ENCODE peak calls at places on chromosomes 7 and 10, in eight cellular contexts. One of them, this sample, is unnamed.

GRCh38 chr10:103663802-103664201 is 170.3 kb downstream of the NEURL1 start:
- DNase-seq in pancreas: peak; percentile 50
- DNase-seq in A549: no peak
- DNase-seq in AG10803: peak; percentile 29
- DNase-seq in HL-60: no peak
- DNase-seq in IMR-90: no peak
- DNase-seq in uterus: no peak
- DNase-seq in heart left ventricle: peak; percentile 82
- DNase-seq in this sample: no peak

GRCh38 chr7:43018446-43018845 is 86.3 kb downstream of the MRPL32 start:
- DNase-seq in pancreas: no peak
- DNase-seq in A549: no peak
- DNase-seq in AG10803: no peak
- DNase-seq in HL-60: no peak
- DNase-seq in IMR-90: no peak
- DNase-seq in uterus: no peak
- DNase-seq in heart left ventricle: no peak
- DNase-seq in this sample: peak; percentile 55

GRCh38 chr10:11144626-11145497 is 127.2 kb downstream of the CELF2 start:
- DNase-seq in pancreas: no peak
- DNase-seq in A549: no peak
- DNase-seq in AG10803: no peak
- DNase-seq in HL-60: no peak
- DNase-seq in IMR-90: no peak
- DNase-seq in uterus: no peak
- DNase-seq in heart left ventricle: no peak
- DNase-seq in this sample: no peak

GRCh38 chr10:28991326-28991725 is 297.5 kb upstream of the LYZL1 start:
- DNase-seq in pancreas: no peak
- DNase-seq in A549: peak; percentile 46
- DNase-seq in AG10803: peak; percentile 73
- DNase-seq in HL-60: no peak
- DNase-seq in IMR-90: peak; percentile 78
- DNase-seq in uterus: no peak
- DNase-seq in heart left ventricle: peak; percentile 39
- DNase-seq in this sample: peak; percentile 35

GRCh38 chr10:102233997-102234396 is 7.3 kb downstream of the PITX3 start:
- DNase-seq in pancreas: no peak
- DNase-seq in A549: no peak
- DNase-seq in AG10803: no peak
- DNase-seq in HL-60: no peak
- DNase-seq in IMR-90: no peak
- DNase-seq in uterus: no peak
- DNase-seq in heart left ventricle: no peak
- DNase-seq in this sample: no peak

GRCh38 chr7:131947661-131948060 is 391.2 kb upstream of the PODXL start:
- DNase-seq in pancreas: no peak
- DNase-seq in A549: no peak
- DNase-seq in AG10803: no peak
- DNase-seq in HL-60: no peak
- DNase-seq in IMR-90: no peak
- DNase-seq in uterus: no peak
- DNase-seq in heart left ventricle: no peak
- DNase-seq in this sample: no peak

GRCh38 chr10:131193923-131194322 is 117.6 kb downstream of the TCERG1L start:
- DNase-seq in pancreas: no peak
- DNase-seq in A549: no peak
- DNase-seq in AG10803: no peak
- DNase-seq in HL-60: no peak
- DNase-seq in IMR-90: no peak
- DNase-seq in uterus: no peak
- DNase-seq in heart left ventricle: no peak
- DNase-seq in this sample: no peak

GRCh38 chr7:92589056-92589455 is 1.1 kb downstream of the FAM133B start:
- DNase-seq in pancreas: no peak
- DNase-seq in A549: no peak
- DNase-seq in AG10803: no peak
- DNase-seq in HL-60: no peak
- DNase-seq in IMR-90: no peak
- DNase-seq in uterus: no peak
- DNase-seq in heart left ventricle: no peak
- DNase-seq in this sample: no peak

GRCh38 chr7:69596723-69597277 is 1.5 kb upstream of the AUTS2 start:
- DNase-seq in pancreas: no peak
- DNase-seq in A549: no peak
- DNase-seq in AG10803: peak; percentile 8
- DNase-seq in HL-60: peak; percentile 2
- DNase-seq in IMR-90: no peak
- DNase-seq in uterus: peak; percentile 28
- DNase-seq in heart left ventricle: no peak
- DNase-seq in this sample: no peak

GRCh38 chr10:73774637-73775036 is 7.2 kb upstream of the CHCHD1 start:
- DNase-seq in pancreas: no peak
- DNase-seq in A549: no peak
- DNase-seq in AG10803: peak; percentile 32
- DNase-seq in HL-60: peak; percentile 31
- DNase-seq in IMR-90: peak; percentile 24
- DNase-seq in uterus: no peak
- DNase-seq in heart left ventricle: no peak
- DNase-seq in this sample: peak; percentile 56

GRCh38 chr10:25532213-25532612 is 357.4 kb downstream of the GPR158 start:
- DNase-seq in pancreas: no peak
- DNase-seq in A549: no peak
- DNase-seq in AG10803: no peak
- DNase-seq in HL-60: no peak
- DNase-seq in IMR-90: no peak
- DNase-seq in uterus: no peak
- DNase-seq in heart left ventricle: no peak
- DNase-seq in this sample: no peak

GRCh38 chr7:11830004-11830403 is 2.0 kb downstream of the THSD7A start:
- DNase-seq in pancreas: no peak
- DNase-seq in A549: no peak
- DNase-seq in AG10803: no peak
- DNase-seq in HL-60: no peak
- DNase-seq in IMR-90: no peak
- DNase-seq in uterus: no peak
- DNase-seq in heart left ventricle: no peak
- DNase-seq in this sample: no peak

GRCh38 chr10:4431114-4431862 is 394.7 kb upstream of the AKR1E2 start:
- DNase-seq in pancreas: no peak
- DNase-seq in A549: peak; percentile 11
- DNase-seq in AG10803: peak; percentile 58
- DNase-seq in HL-60: no peak
- DNase-seq in IMR-90: peak; percentile 88
- DNase-seq in uterus: no peak
- DNase-seq in heart left ventricle: no peak
- DNase-seq in this sample: peak; percentile 25

DNA sequence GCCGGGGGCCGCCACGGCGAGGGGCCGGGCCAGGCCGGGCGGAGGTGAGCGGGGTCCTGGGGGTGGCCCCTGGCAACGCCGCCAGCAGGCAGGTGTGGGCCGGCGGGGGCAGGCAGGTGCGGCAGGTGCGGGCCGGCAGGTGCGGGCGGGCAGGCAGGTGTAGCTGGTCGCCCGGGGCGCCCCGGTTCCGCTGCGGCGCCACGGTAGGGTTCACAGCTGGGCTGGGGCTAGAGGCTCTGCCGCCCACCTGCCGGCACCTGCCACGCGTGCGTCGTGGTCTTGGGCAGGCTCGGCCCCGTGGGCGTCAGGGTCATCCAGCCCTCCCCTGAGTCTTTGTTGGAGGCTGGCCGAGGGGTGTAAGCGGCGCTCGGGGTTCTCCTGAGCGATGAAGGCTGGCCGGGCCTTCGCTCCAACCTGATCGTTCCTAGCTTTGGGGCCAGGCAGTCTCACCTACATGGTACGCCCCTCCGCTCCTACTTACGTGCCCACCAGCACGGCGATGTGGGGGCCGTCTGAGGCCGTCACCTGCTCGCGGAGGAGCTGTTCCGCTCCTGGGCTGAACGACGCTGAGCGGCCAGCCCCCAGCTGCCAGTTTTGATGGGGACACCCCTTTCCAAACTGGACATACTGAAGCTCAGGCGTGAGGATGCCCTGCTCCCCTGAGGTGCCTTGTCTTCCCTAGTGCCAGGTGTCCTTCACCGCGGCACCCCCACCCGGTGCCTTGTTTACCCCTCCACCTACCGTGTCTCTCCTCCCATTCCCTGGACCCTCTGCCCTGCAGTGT is 493 bp downstream of the ZMIZ2 start:
- DNase-seq in pancreas: peak; percentile 40
- DNase-seq in A549: no peak
- DNase-seq in AG10803: no peak
- DNase-seq in HL-60: no peak
- DNase-seq in IMR-90: no peak
- DNase-seq in uterus: no peak
- DNase-seq in heart left ventricle: no peak
- DNase-seq in this sample: no peak
- H3K4me3 ChIP-seq in pancreas: peak overlapping the region; percentile 61
- H3K4me3 ChIP-seq in A549: peak overlapping the region; percentile 98
- H3K4me3 ChIP-seq in AG10803: peak overlapping the region; percentile 77
- H3K4me3 ChIP-seq in HL-60: peak overlapping the region; percentile 91
- H3K4me3 ChIP-seq in IMR-90: peak overlapping the region; percentile 99
- H3K4me3 ChIP-seq in uterus: peak overlapping the region; percentile 93
- H3K4me3 ChIP-seq in heart left ventricle: peak overlapping the region; percentile 97
- H3K4me3 ChIP-seq in this sample: peak overlapping the region; percentile 69

GRCh38 chr7:27166475-27167169 is 1.3 kb upstream of the HOXA9 start:
- DNase-seq in pancreas: no peak
- DNase-seq in A549: no peak
- DNase-seq in AG10803: no peak
- DNase-seq in HL-60: no peak
- DNase-seq in IMR-90: no peak
- DNase-seq in uterus: no peak
- DNase-seq in heart left ventricle: peak; percentile 16
- DNase-seq in this sample: peak; percentile 34

GRCh38 chr7:27167170-27167505 is 1.8 kb upstream of the HOXA9 start:
- DNase-seq in pancreas: no peak
- DNase-seq in A549: no peak
- DNase-seq in AG10803: peak; percentile 87
- DNase-seq in HL-60: no peak
- DNase-seq in IMR-90: no peak
- DNase-seq in uterus: no peak
- DNase-seq in heart left ventricle: peak; percentile 10
- DNase-seq in this sample: peak; percentile 71

GRCh38 chr7:27169658-27170493 is 4.2 kb downstream of the HOXA10 start:
- DNase-seq in pancreas: no peak
- DNase-seq in A549: no peak
- DNase-seq in AG10803: no peak
- DNase-seq in HL-60: no peak
- DNase-seq in IMR-90: no peak
- DNase-seq in uterus: no peak
- DNase-seq in heart left ventricle: peak; percentile 17
- DNase-seq in this sample: peak; percentile 51

GRCh38 chr7:27168265-27168947 is 3.1 kb upstream of the HOXA9 start:
- DNase-seq in pancreas: no peak
- DNase-seq in A549: no peak
- DNase-seq in AG10803: peak; percentile 73
- DNase-seq in HL-60: no peak
- DNase-seq in IMR-90: no peak
- DNase-seq in uterus: peak; percentile 78
- DNase-seq in heart left ventricle: peak; percentile 1
- DNase-seq in this sample: peak; percentile 75

DNA sequence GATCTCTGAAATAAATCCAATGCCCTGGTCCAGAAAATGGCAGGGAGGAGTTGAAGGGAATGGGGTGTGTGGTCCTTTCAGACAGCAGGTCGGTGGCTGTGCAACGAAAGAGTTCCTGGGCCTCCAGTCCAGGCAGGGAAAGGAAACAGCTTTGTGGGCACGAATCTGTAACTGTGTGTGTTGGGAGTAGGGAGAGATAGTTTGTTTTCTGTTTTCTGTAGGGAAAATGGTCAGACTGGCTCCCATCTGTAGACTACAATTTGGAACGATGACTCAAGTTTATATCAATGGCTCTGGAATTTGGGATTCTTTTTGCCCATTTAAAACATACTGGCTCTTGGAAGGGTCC is 2.6 kb upstream of the HOXA9 start:
- DNase-seq in pancreas: no peak
- DNase-seq in A549: no peak
- DNase-seq in AG10803: peak; percentile 81
- DNase-seq in HL-60: no peak
- DNase-seq in IMR-90: no peak
- DNase-seq in uterus: no peak
- DNase-seq in heart left ventricle: no peak
- DNase-seq in this sample: peak; percentile 83
- H3K4me3 ChIP-seq in pancreas: no peak overlapping the region
- H3K4me3 ChIP-seq in A549: no peak overlapping the region
- H3K4me3 ChIP-seq in AG10803: peak overlapping the region; percentile 87
- H3K4me3 ChIP-seq in HL-60: no peak overlapping the region
- H3K4me3 ChIP-seq in IMR-90: no peak overlapping the region
- H3K4me3 ChIP-seq in uterus: peak overlapping the region; percentile 66
- H3K4me3 ChIP-seq in heart left ventricle: no peak overlapping the region
- H3K4me3 ChIP-seq in this sample: peak overlapping the region; percentile 60

DNA sequence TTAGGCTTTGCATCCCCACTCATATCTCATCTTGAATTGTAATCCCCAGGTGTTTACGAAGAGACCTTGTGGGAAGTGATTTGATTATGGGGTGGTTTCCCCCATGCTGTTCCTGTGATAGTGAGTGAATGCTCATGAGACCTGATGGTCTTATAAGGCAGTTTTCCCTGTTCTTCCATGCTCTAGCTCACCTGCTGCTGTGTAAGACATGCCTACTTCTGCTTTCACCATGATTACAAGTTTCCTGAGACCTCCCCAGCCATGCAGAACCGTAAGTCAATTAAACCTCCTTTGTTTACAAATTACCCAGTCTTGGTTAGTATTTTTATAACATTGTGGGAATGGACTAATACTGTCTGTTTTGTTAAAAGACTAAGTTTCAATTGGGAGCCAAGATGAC is 35.3 kb upstream of the ZNF92 start:
- DNase-seq in pancreas: no peak
- DNase-seq in A549: no peak
- DNase-seq in AG10803: no peak
- DNase-seq in HL-60: no peak
- DNase-seq in IMR-90: no peak
- DNase-seq in uterus: no peak
- DNase-seq in heart left ventricle: no peak
- DNase-seq in this sample: no peak
- H3K4me3 ChIP-seq in pancreas: no peak overlapping the region
- H3K4me3 ChIP-seq in A549: no peak overlapping the region
- H3K4me3 ChIP-seq in AG10803: no peak overlapping the region
- H3K4me3 ChIP-seq in HL-60: no peak overlapping the region
- H3K4me3 ChIP-seq in IMR-90: no peak overlapping the region
- H3K4me3 ChIP-seq in uterus: no peak overlapping the region
- H3K4me3 ChIP-seq in heart left ventricle: no peak overlapping the region
- H3K4me3 ChIP-seq in this sample: no peak overlapping the region

DNA sequence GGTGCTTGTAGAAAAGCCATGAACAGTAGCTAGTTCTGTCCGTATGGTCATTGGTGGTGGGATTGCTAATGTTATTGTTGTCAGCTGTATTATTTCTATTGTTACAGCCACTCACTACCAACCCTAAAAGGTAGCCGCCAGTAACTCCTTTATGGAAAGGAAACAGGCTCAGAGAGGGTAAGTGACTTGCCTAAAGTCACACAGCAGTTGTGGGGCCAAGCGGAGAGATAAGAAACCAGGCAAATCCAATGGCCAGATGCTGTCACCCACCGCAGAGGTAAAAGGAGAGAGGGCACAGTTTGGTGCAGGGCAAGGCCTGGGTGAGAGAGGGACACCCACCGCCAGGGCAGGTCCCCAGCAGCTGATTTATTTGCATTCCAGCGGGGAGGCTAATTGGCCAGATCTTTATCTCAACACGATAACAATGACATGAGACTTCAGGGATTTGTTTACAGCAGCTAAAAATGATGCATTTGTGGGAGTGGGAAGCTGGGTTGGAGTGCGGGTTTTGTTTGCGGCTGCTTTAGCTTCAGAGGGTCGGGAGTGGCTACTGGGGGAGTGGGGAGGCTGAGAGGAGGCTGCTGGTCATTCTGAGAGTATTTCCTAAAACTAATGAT is 8.6 kb upstream of the NKX2-3 start:
- DNase-seq in pancreas: no peak
- DNase-seq in A549: no peak
- DNase-seq in AG10803: no peak
- DNase-seq in HL-60: no peak
- DNase-seq in IMR-90: no peak
- DNase-seq in uterus: no peak
- DNase-seq in heart left ventricle: no peak
- DNase-seq in this sample: no peak
- H3K4me3 ChIP-seq in pancreas: no peak overlapping the region
- H3K4me3 ChIP-seq in A549: no peak overlapping the region
- H3K4me3 ChIP-seq in AG10803: no peak overlapping the region
- H3K4me3 ChIP-seq in HL-60: no peak overlapping the region
- H3K4me3 ChIP-seq in IMR-90: no peak overlapping the region
- H3K4me3 ChIP-seq in uterus: no peak overlapping the region
- H3K4me3 ChIP-seq in heart left ventricle: no peak overlapping the region
- H3K4me3 ChIP-seq in this sample: no peak overlapping the region

This sample was measured in fibroblast of mammary gland.